ENCODE peak calls at places on chromosomes 2 and 18, in eight cellular contexts. One of them, this sample, is unnamed.

GRCh38 chr2:226683196-226683595 is 116.4 kb downstream of the IRS1 start:
- DNase-seq in lower leg skin: no peak
- DNase-seq in M059J: peak
- DNase-seq in endothelial cell: no peak
- DNase-seq in COR-L47: no peak
- DNase-seq in NCI-H1436: no peak
- DNase-seq in iPS DF 19.7: no peak
- DNase-seq in iris pigment epithelial cell: peak
- DNase-seq in this sample: no peak

GRCh38 chr2:185208261-185208660 is 530.3 kb upstream of the FSIP2 start:
- DNase-seq in iPS DF 19.7: peak
- DNase-seq in COR-L47: peak
- DNase-seq in M059J: peak
- DNase-seq in lower leg skin: no peak
- DNase-seq in iris pigment epithelial cell: peak
- DNase-seq in endothelial cell: peak
- DNase-seq in NCI-H1436: no peak
- DNase-seq in this sample: peak

GRCh38 chr2:11858883-11859282 is 112.5 kb downstream of the LPIN1 start:
- DNase-seq in lower leg skin: no peak
- DNase-seq in iris pigment epithelial cell: no peak
- DNase-seq in endothelial cell: no peak
- DNase-seq in M059J: no peak
- DNase-seq in NCI-H1436: no peak
- DNase-seq in COR-L47: no peak
- DNase-seq in iPS DF 19.7: no peak
- DNase-seq in this sample: no peak

GRCh38 chr18:56315363-56315762 is 323.0 kb downstream of the TXNL1 start:
- DNase-seq in lower leg skin: no peak
- DNase-seq in iPS DF 19.7: no peak
- DNase-seq in COR-L47: no peak
- DNase-seq in NCI-H1436: no peak
- DNase-seq in endothelial cell: no peak
- DNase-seq in iris pigment epithelial cell: peak
- DNase-seq in M059J: peak
- DNase-seq in this sample: no peak

GRCh38 chr2:223460774-223461211 is 141.4 kb downstream of the SCG2 start:
- DNase-seq in iPS DF 19.7: no peak
- DNase-seq in lower leg skin: no peak
- DNase-seq in NCI-H1436: no peak
- DNase-seq in iris pigment epithelial cell: peak
- DNase-seq in M059J: peak
- DNase-seq in COR-L47: no peak
- DNase-seq in endothelial cell: no peak
- DNase-seq in this sample: no peak

GRCh38 chr2:61512768-61513398 is 25.3 kb downstream of the XPO1 start:
- DNase-seq in iris pigment epithelial cell: no peak
- DNase-seq in NCI-H1436: no peak
- DNase-seq in endothelial cell: no peak
- DNase-seq in M059J: no peak
- DNase-seq in COR-L47: no peak
- DNase-seq in iPS DF 19.7: no peak
- DNase-seq in lower leg skin: peak
- DNase-seq in this sample: no peak

GRCh38 chr2:176132397-176133086 is 3.0 kb downstream of the HOXD8 start:
- DNase-seq in lower leg skin: peak
- DNase-seq in iris pigment epithelial cell: no peak
- DNase-seq in M059J: no peak
- DNase-seq in endothelial cell: no peak
- DNase-seq in iPS DF 19.7: no peak
- DNase-seq in COR-L47: no peak
- DNase-seq in NCI-H1436: no peak
- DNase-seq in this sample: no peak

GRCh38 chr2:165796819-165797530 is 2.9 kb upstream of the GALNT3 start:
- DNase-seq in COR-L47: no peak
- DNase-seq in endothelial cell: no peak
- DNase-seq in iris pigment epithelial cell: no peak
- DNase-seq in iPS DF 19.7: no peak
- DNase-seq in M059J: no peak
- DNase-seq in NCI-H1436: no peak
- DNase-seq in lower leg skin: no peak
- DNase-seq in this sample: no peak

GRCh38 chr2:29269095-29270090 is 154.2 kb downstream of the CLIP4 start:
- DNase-seq in lower leg skin: peak
- DNase-seq in endothelial cell: no peak
- DNase-seq in iris pigment epithelial cell: no peak
- DNase-seq in NCI-H1436: peak
- DNase-seq in iPS DF 19.7: no peak
- DNase-seq in M059J: no peak
- DNase-seq in COR-L47: no peak
- DNase-seq in this sample: no peak

GRCh38 chr2:205965707-205966106 is 120.3 kb downstream of the INO80D start:
- DNase-seq in M059J: no peak
- DNase-seq in COR-L47: no peak
- DNase-seq in lower leg skin: no peak
- DNase-seq in endothelial cell: no peak
- DNase-seq in iris pigment epithelial cell: no peak
- DNase-seq in iPS DF 19.7: no peak
- DNase-seq in NCI-H1436: no peak
- DNase-seq in this sample: no peak

GRCh38 chr2:171087547-171087946 is 73.1 kb downstream of the TLK1 start:
- DNase-seq in lower leg skin: no peak
- DNase-seq in COR-L47: no peak
- DNase-seq in iPS DF 19.7: no peak
- DNase-seq in M059J: no peak
- DNase-seq in iris pigment epithelial cell: no peak
- DNase-seq in endothelial cell: no peak
- DNase-seq in NCI-H1436: no peak
- DNase-seq in this sample: no peak

GRCh38 chr18:63868546-63868945 is 19.0 kb upstream of the SERPINB2 start:
- DNase-seq in iPS DF 19.7: no peak
- DNase-seq in M059J: no peak
- DNase-seq in endothelial cell: no peak
- DNase-seq in lower leg skin: no peak
- DNase-seq in COR-L47: no peak
- DNase-seq in iris pigment epithelial cell: no peak
- DNase-seq in NCI-H1436: no peak
- DNase-seq in this sample: no peak

GRCh38 chr2:120108749-120109148 is 95.9 kb downstream of the EPB41L5 start:
- DNase-seq in NCI-H1436: no peak
- DNase-seq in endothelial cell: no peak
- DNase-seq in M059J: peak
- DNase-seq in lower leg skin: no peak
- DNase-seq in COR-L47: no peak
- DNase-seq in iPS DF 19.7: no peak
- DNase-seq in iris pigment epithelial cell: peak
- DNase-seq in this sample: no peak

GRCh38 chr2:218860950-218861381 is 1.4 kb downstream of the WNT6 start:
- DNase-seq in iris pigment epithelial cell: peak
- DNase-seq in NCI-H1436: peak
- DNase-seq in COR-L47: peak
- DNase-seq in lower leg skin: peak
- DNase-seq in M059J: no peak
- DNase-seq in iPS DF 19.7: peak
- DNase-seq in endothelial cell: no peak
- DNase-seq in this sample: peak

GRCh38 chr2:164954954-164955701 is at the start of gene SLC38A11:
- DNase-seq in lower leg skin: peak
- DNase-seq in iPS DF 19.7: no peak
- DNase-seq in COR-L47: no peak
- DNase-seq in M059J: peak
- DNase-seq in iris pigment epithelial cell: peak
- DNase-seq in NCI-H1436: no peak
- DNase-seq in endothelial cell: peak
- DNase-seq in this sample: peak

GRCh38 chr2:102915128-102915527 is 153.3 kb downstream of the TMEM182 start:
- DNase-seq in lower leg skin: no peak
- DNase-seq in iPS DF 19.7: no peak
- DNase-seq in COR-L47: no peak
- DNase-seq in endothelial cell: no peak
- DNase-seq in M059J: peak
- DNase-seq in NCI-H1436: no peak
- DNase-seq in iris pigment epithelial cell: peak
- DNase-seq in this sample: no peak

GRCh38 chr18:9824474-9824832 is 61.3 kb upstream of the TXNDC2 start:
- DNase-seq in COR-L47: no peak
- DNase-seq in endothelial cell: no peak
- DNase-seq in M059J: peak
- DNase-seq in iPS DF 19.7: no peak
- DNase-seq in NCI-H1436: no peak
- DNase-seq in iris pigment epithelial cell: peak
- DNase-seq in lower leg skin: peak
- DNase-seq in this sample: no peak

GRCh38 chr2:134220525-134220924 is 33.3 kb upstream of the MGAT5 start:
- DNase-seq in COR-L47: no peak
- DNase-seq in iPS DF 19.7: no peak
- DNase-seq in endothelial cell: no peak
- DNase-seq in M059J: no peak
- DNase-seq in NCI-H1436: no peak
- DNase-seq in iris pigment epithelial cell: no peak
- DNase-seq in lower leg skin: no peak
- DNase-seq in this sample: no peak

This sample was measured in BE2C.